ENCODE peak calls at places on chromosomes 3 and 15, in eight cellular contexts. One of them, this sample, is unnamed.
A peak's percentile ranks its signal among the peaks of the same experiment; 100 is the strongest.

GRCh38 chr3:127149621-127150310 is 43.2 kb upstream of the PRR23E start:
- DNase-seq in A549: no peak
- DNase-seq in hepatocyte: no peak
- DNase-seq in colonic mucosa: no peak
- DNase-seq in cardiac muscle cell: no peak
- DNase-seq in transverse colon: no peak
- DNase-seq in CD4-positive, alpha-beta T cell: peak; percentile 25
- DNase-seq in OCI-LY7: no peak
- DNase-seq in this sample: no peak

GRCh38 chr15:52563499-52564060 is 5.2 kb downstream of the ARPP19 start:
- DNase-seq in A549: no peak
- DNase-seq in hepatocyte: no peak
- DNase-seq in colonic mucosa: no peak
- DNase-seq in cardiac muscle cell: no peak
- DNase-seq in transverse colon: no peak
- DNase-seq in CD4-positive, alpha-beta T cell: no peak
- DNase-seq in OCI-LY7: no peak
- DNase-seq in this sample: no peak

GRCh38 chr3:174786825-174787224 is 72.3 kb upstream of the NAALADL2 start:
- DNase-seq in A549: no peak
- DNase-seq in hepatocyte: no peak
- DNase-seq in colonic mucosa: no peak
- DNase-seq in cardiac muscle cell: no peak
- DNase-seq in transverse colon: no peak
- DNase-seq in CD4-positive, alpha-beta T cell: no peak
- DNase-seq in OCI-LY7: no peak
- DNase-seq in this sample: no peak

GRCh38 chr15:75982468-75982867 is 29.8 kb downstream of the NRG4 start:
- DNase-seq in A549: no peak
- DNase-seq in hepatocyte: no peak
- DNase-seq in colonic mucosa: no peak
- DNase-seq in cardiac muscle cell: no peak
- DNase-seq in transverse colon: no peak
- DNase-seq in CD4-positive, alpha-beta T cell: no peak
- DNase-seq in OCI-LY7: no peak
- DNase-seq in this sample: no peak

GRCh38 chr15:50235794-50236193 is 29.7 kb downstream of the HDC start:
- DNase-seq in A549: no peak
- DNase-seq in hepatocyte: no peak
- DNase-seq in colonic mucosa: no peak
- DNase-seq in cardiac muscle cell: no peak
- DNase-seq in transverse colon: no peak
- DNase-seq in CD4-positive, alpha-beta T cell: no peak
- DNase-seq in OCI-LY7: no peak
- DNase-seq in this sample: no peak

GRCh38 chr3:108951802-108952474 is 1.7 kb downstream of the GUCA1C start:
- DNase-seq in A549: no peak
- DNase-seq in hepatocyte: no peak
- DNase-seq in colonic mucosa: no peak
- DNase-seq in cardiac muscle cell: no peak
- DNase-seq in transverse colon: no peak
- DNase-seq in CD4-positive, alpha-beta T cell: no peak
- DNase-seq in OCI-LY7: no peak
- DNase-seq in this sample: no peak

GRCh38 chr15:33675246-33675645 is 293.1 kb upstream of the CHRM5 start:
- DNase-seq in A549: peak; percentile 53
- DNase-seq in hepatocyte: peak; percentile 25
- DNase-seq in colonic mucosa: no peak
- DNase-seq in cardiac muscle cell: peak; percentile 49
- DNase-seq in transverse colon: no peak
- DNase-seq in CD4-positive, alpha-beta T cell: no peak
- DNase-seq in OCI-LY7: peak; percentile 65
- DNase-seq in this sample: peak; percentile 24

GRCh38 chr3:175149675-175150074 is 290.5 kb downstream of the NAALADL2 start:
- DNase-seq in A549: no peak
- DNase-seq in hepatocyte: peak; percentile 39
- DNase-seq in colonic mucosa: peak; percentile 77
- DNase-seq in cardiac muscle cell: peak; percentile 22
- DNase-seq in transverse colon: peak; percentile 68
- DNase-seq in CD4-positive, alpha-beta T cell: no peak
- DNase-seq in OCI-LY7: peak; percentile 16
- DNase-seq in this sample: peak; percentile 35

GRCh38 chr15:62883938-62884479 is 158.5 kb upstream of the TPM1 start:
- DNase-seq in A549: no peak
- DNase-seq in hepatocyte: no peak
- DNase-seq in colonic mucosa: no peak
- DNase-seq in cardiac muscle cell: no peak
- DNase-seq in transverse colon: no peak
- DNase-seq in CD4-positive, alpha-beta T cell: no peak
- DNase-seq in OCI-LY7: no peak
- DNase-seq in this sample: no peak

GRCh38 chr15:65512807-65513416 is 4.6 kb downstream of the DPP8 start:
- DNase-seq in A549: no peak
- DNase-seq in hepatocyte: no peak
- DNase-seq in colonic mucosa: no peak
- DNase-seq in cardiac muscle cell: no peak
- DNase-seq in transverse colon: no peak
- DNase-seq in CD4-positive, alpha-beta T cell: no peak
- DNase-seq in OCI-LY7: no peak
- DNase-seq in this sample: no peak

GRCh38 chr15:51726302-51727073 is 11.0 kb downstream of the LYSMD2 start:
- DNase-seq in A549: peak; percentile 74
- DNase-seq in hepatocyte: peak; percentile 81
- DNase-seq in colonic mucosa: peak; percentile 34
- DNase-seq in cardiac muscle cell: peak; percentile 72
- DNase-seq in transverse colon: peak; percentile 53
- DNase-seq in CD4-positive, alpha-beta T cell: peak; percentile 46
- DNase-seq in OCI-LY7: no peak
- DNase-seq in this sample: no peak

GRCh38 chr3:52281980-52282801 is 3.7 kb upstream of the WDR82 start:
- DNase-seq in A549: no peak
- DNase-seq in hepatocyte: no peak
- DNase-seq in colonic mucosa: no peak
- DNase-seq in cardiac muscle cell: no peak
- DNase-seq in transverse colon: no peak
- DNase-seq in CD4-positive, alpha-beta T cell: peak; percentile 47
- DNase-seq in OCI-LY7: peak; percentile 18
- DNase-seq in this sample: no peak

GRCh38 chr3:170585008-170585936 is 603 bp downstream of the SLC7A14 start:
- DNase-seq in A549: no peak
- DNase-seq in hepatocyte: no peak
- DNase-seq in colonic mucosa: no peak
- DNase-seq in cardiac muscle cell: peak; percentile 37
- DNase-seq in transverse colon: no peak
- DNase-seq in CD4-positive, alpha-beta T cell: no peak
- DNase-seq in OCI-LY7: no peak
- DNase-seq in this sample: peak; percentile 28

GRCh38 chr3:120450261-120450913 is 405 bp downstream of the FSTL1 start:
- DNase-seq in A549: peak; percentile 49
- DNase-seq in hepatocyte: peak; percentile 47
- DNase-seq in colonic mucosa: peak; percentile 31
- DNase-seq in cardiac muscle cell: peak; percentile 63
- DNase-seq in transverse colon: peak; percentile 27
- DNase-seq in CD4-positive, alpha-beta T cell: no peak
- DNase-seq in OCI-LY7: no peak
- DNase-seq in this sample: no peak

GRCh38 chr3:164004205-164004604 is 1074.1 kb downstream of the SI start:
- DNase-seq in A549: no peak
- DNase-seq in hepatocyte: peak; percentile 34
- DNase-seq in colonic mucosa: no peak
- DNase-seq in cardiac muscle cell: no peak
- DNase-seq in transverse colon: no peak
- DNase-seq in CD4-positive, alpha-beta T cell: no peak
- DNase-seq in OCI-LY7: no peak
- DNase-seq in this sample: no peak

GRCh38 chr3:14304101-14305045 is 98.0 kb upstream of the SLC6A6 start:
- DNase-seq in A549: no peak
- DNase-seq in hepatocyte: no peak
- DNase-seq in colonic mucosa: no peak
- DNase-seq in cardiac muscle cell: no peak
- DNase-seq in transverse colon: no peak
- DNase-seq in CD4-positive, alpha-beta T cell: no peak
- DNase-seq in OCI-LY7: no peak
- DNase-seq in this sample: no peak

GRCh38 chr3:15722877-15723623 is 74.7 kb downstream of the ANKRD28 start:
- DNase-seq in A549: no peak
- DNase-seq in hepatocyte: no peak
- DNase-seq in colonic mucosa: no peak
- DNase-seq in cardiac muscle cell: no peak
- DNase-seq in transverse colon: no peak
- DNase-seq in CD4-positive, alpha-beta T cell: no peak
- DNase-seq in OCI-LY7: no peak
- DNase-seq in this sample: no peak

GRCh38 chr3:66138336-66139234 is 82.2 kb upstream of the SLC25A26 start:
- DNase-seq in A549: peak; percentile 63
- DNase-seq in hepatocyte: peak; percentile 82
- DNase-seq in colonic mucosa: peak; percentile 53
- DNase-seq in cardiac muscle cell: peak; percentile 80
- DNase-seq in transverse colon: peak; percentile 55
- DNase-seq in CD4-positive, alpha-beta T cell: no peak
- DNase-seq in OCI-LY7: peak; percentile 14
- DNase-seq in this sample: peak; percentile 73

DNA sequence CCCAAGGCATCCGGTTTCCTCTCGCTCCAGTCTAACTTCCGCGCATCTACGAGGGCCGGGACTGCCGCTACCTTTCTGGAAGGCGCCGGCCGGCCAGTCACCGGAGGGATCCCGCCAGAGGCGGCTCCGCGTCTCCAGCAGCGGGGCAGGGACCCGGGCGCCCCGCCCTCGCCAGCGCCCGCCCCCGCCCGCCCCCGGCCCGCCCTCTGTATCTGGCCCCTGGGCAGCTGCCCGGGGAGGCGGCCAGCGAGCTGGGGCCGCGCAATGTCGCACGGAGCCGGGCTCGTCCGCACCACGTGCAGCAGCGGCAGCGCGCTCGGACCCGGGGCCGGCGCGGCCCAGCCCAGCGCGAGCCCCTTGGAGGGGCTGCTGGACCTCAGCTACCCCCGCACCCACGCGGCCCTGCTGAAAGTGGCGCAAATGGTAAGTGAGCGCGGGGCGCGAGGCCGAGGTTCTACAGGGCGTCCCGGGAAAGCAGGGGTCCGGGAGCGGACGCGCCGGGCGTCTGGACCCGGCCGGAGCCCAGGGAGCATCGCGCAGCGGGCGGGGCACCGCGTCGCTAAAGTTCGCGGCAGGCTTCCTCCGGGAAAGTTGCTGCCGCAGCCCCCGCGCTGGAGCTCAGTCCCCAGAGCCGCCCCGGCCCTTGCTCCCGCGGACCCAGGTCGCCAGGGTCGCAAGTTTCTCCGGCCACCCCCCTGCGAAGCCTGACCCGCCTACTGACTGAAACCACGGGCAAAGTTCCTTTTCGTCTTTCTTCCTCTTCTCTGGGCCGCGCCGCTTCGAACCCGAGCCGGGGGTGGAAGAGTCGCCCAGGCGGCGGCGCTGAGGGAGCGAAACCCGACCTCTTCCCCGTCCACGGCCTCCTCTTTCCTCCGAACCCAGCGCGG is at the start of gene CMTM7:
- DNase-seq in A549: peak; percentile 72
- DNase-seq in hepatocyte: peak; percentile 81
- DNase-seq in colonic mucosa: peak; percentile 79
- DNase-seq in cardiac muscle cell: peak; percentile 80
- DNase-seq in transverse colon: peak; percentile 75
- DNase-seq in CD4-positive, alpha-beta T cell: peak; percentile 64
- DNase-seq in OCI-LY7: peak; percentile 68
- DNase-seq in this sample: peak; percentile 17
- H3K27ac ChIP-seq in A549: peak within 1 kb of the TSS; percentile 91
- H3K27ac ChIP-seq in hepatocyte: peak within 1 kb of the TSS; percentile 91
- H3K27ac ChIP-seq in colonic mucosa: peak within 1 kb of the TSS; percentile 59
- H3K27ac ChIP-seq in cardiac muscle cell: no peak within 1 kb of the TSS
- H3K27ac ChIP-seq in transverse colon: peak within 1 kb of the TSS; percentile 80
- H3K27ac ChIP-seq in CD4-positive, alpha-beta T cell: peak within 1 kb of the TSS; percentile 79
- H3K27ac ChIP-seq in OCI-LY7: peak within 1 kb of the TSS; percentile 48
- H3K27ac ChIP-seq in this sample: no peak within 1 kb of the TSS

GRCh38 chr3:43014216-43014615 is 35.1 kb downstream of the GASK1A start:
- DNase-seq in A549: no peak
- DNase-seq in hepatocyte: no peak
- DNase-seq in colonic mucosa: no peak
- DNase-seq in cardiac muscle cell: no peak
- DNase-seq in transverse colon: no peak
- DNase-seq in CD4-positive, alpha-beta T cell: no peak
- DNase-seq in OCI-LY7: no peak
- DNase-seq in this sample: no peak

GRCh38 chr3:43014990-43015389 is 35.9 kb downstream of the GASK1A start:
- DNase-seq in A549: no peak
- DNase-seq in hepatocyte: no peak
- DNase-seq in colonic mucosa: no peak
- DNase-seq in cardiac muscle cell: no peak
- DNase-seq in transverse colon: no peak
- DNase-seq in CD4-positive, alpha-beta T cell: no peak
- DNase-seq in OCI-LY7: no peak
- DNase-seq in this sample: no peak

GRCh38 chr3:43016513-43016865 is 37.4 kb downstream of the GASK1A start:
- DNase-seq in A549: no peak
- DNase-seq in hepatocyte: no peak
- DNase-seq in colonic mucosa: no peak
- DNase-seq in cardiac muscle cell: no peak
- DNase-seq in transverse colon: no peak
- DNase-seq in CD4-positive, alpha-beta T cell: no peak
- DNase-seq in OCI-LY7: no peak
- DNase-seq in this sample: no peak

GRCh38 chr3:43017038-43017437 is 37.9 kb downstream of the GASK1A start:
- DNase-seq in A549: no peak
- DNase-seq in hepatocyte: no peak
- DNase-seq in colonic mucosa: no peak
- DNase-seq in cardiac muscle cell: no peak
- DNase-seq in transverse colon: no peak
- DNase-seq in CD4-positive, alpha-beta T cell: no peak
- DNase-seq in OCI-LY7: no peak
- DNase-seq in this sample: no peak

GRCh38 chr3:43015572-43016512 is 36.7 kb downstream of the GASK1A start:
- DNase-seq in A549: no peak
- DNase-seq in hepatocyte: no peak
- DNase-seq in colonic mucosa: no peak
- DNase-seq in cardiac muscle cell: no peak
- DNase-seq in transverse colon: no peak
- DNase-seq in CD4-positive, alpha-beta T cell: no peak
- DNase-seq in OCI-LY7: no peak
- DNase-seq in this sample: no peak
- H3K9me3 ChIP-seq in A549: no peaks in the 10 kb centered on the region
- H3K9me3 ChIP-seq in hepatocyte: no peaks in the 10 kb centered on the region
- H3K9me3 ChIP-seq in colonic mucosa: no peaks in the 10 kb centered on the region
- H3K9me3 ChIP-seq in cardiac muscle cell: no peaks in the 10 kb centered on the region
- H3K9me3 ChIP-seq in transverse colon: no peaks in the 10 kb centered on the region
- H3K9me3 ChIP-seq in CD4-positive, alpha-beta T cell: peaks cover 51% of the 10 kb centered on the region
- H3K9me3 ChIP-seq in OCI-LY7: peaks cover 26% of the 10 kb centered on the region
- H3K9me3 ChIP-seq in this sample: peaks cover 4% of the 10 kb centered on the region

GRCh38 chr3:46936733-46937250 is 39.8 kb downstream of the CCDC12 start:
- DNase-seq in A549: no peak
- DNase-seq in hepatocyte: no peak
- DNase-seq in colonic mucosa: no peak
- DNase-seq in cardiac muscle cell: no peak
- DNase-seq in transverse colon: peak; percentile 4
- DNase-seq in CD4-positive, alpha-beta T cell: no peak
- DNase-seq in OCI-LY7: no peak
- DNase-seq in this sample: no peak
- TF ChIP-seq CTCF in A549: no peak
- TF ChIP-seq CTCF in hepatocyte: no peak
- TF ChIP-seq CTCF in colonic mucosa: no peak
- TF ChIP-seq CTCF in cardiac muscle cell: no peak
- TF ChIP-seq CTCF in transverse colon: no peak
- TF ChIP-seq CTCF in CD4-positive, alpha-beta T cell: no peak
- TF ChIP-seq CTCF in OCI-LY7: no peak
- TF ChIP-seq CTCF in this sample: no peak

GRCh38 chr3:75249005-75249404 is 415.1 kb upstream of the FRG2C start:
- DNase-seq in A549: no peak
- DNase-seq in hepatocyte: no peak
- DNase-seq in colonic mucosa: no peak
- DNase-seq in cardiac muscle cell: no peak
- DNase-seq in transverse colon: no peak
- DNase-seq in CD4-positive, alpha-beta T cell: no peak
- DNase-seq in OCI-LY7: no peak
- DNase-seq in this sample: no peak

GRCh38 chr3:75254685-75255084 is 409.4 kb upstream of the FRG2C start:
- DNase-seq in A549: no peak
- DNase-seq in hepatocyte: no peak
- DNase-seq in colonic mucosa: no peak
- DNase-seq in cardiac muscle cell: no peak
- DNase-seq in transverse colon: no peak
- DNase-seq in CD4-positive, alpha-beta T cell: no peak
- DNase-seq in OCI-LY7: no peak
- DNase-seq in this sample: no peak
- H3K27ac ChIP-seq in A549: no peak overlapping the region
- H3K27ac ChIP-seq in hepatocyte: no peak overlapping the region
- H3K27ac ChIP-seq in colonic mucosa: no peak overlapping the region
- H3K27ac ChIP-seq in cardiac muscle cell: no peak overlapping the region
- H3K27ac ChIP-seq in transverse colon: no peak overlapping the region
- H3K27ac ChIP-seq in CD4-positive, alpha-beta T cell: no peak overlapping the region
- H3K27ac ChIP-seq in OCI-LY7: no peak overlapping the region
- H3K27ac ChIP-seq in this sample: no peak overlapping the region

This sample was measured in WERI-Rb-1.